ENCODE peak calls at places on chromosomes 16 and 17, in six cellular contexts. J, P, A, Y, S and X are unnamed samples.

GRCh38 chr16:1546430-1546829 is 13.0 kb downstream of the TMEM204 start:
- DNase-seq in J (no peak), P (no peak), A (no peak), Y (no peak), S (no peak), X (no peak)

GRCh38 chr16:80656731-80657150 is 115.9 kb downstream of the DYNLRB2 start:
- DNase-seq in J (no peak), P (no peak), A (no peak), Y (no peak), S (no peak), X (no peak)

GRCh38 chr17:72502940-72503341 is 382.1 kb downstream of the SOX9 start:
- DNase-seq in J (no peak), P (peak), A (no peak), Y (no peak), S (no peak), X (no peak)

GRCh38 chr16:12468552-12468951 is 335.1 kb downstream of the CPPED1 start:
- DNase-seq in J (no peak), P (no peak), A (no peak), Y (no peak), S (no peak), X (no peak)

GRCh38 chr17:17108681-17109049 is 66.4 kb downstream of the MPRIP start:
- DNase-seq in J (no peak), P (no peak), A (no peak), Y (no peak), S (no peak), X (no peak)

GRCh38 chr16:27400751-27401620 is 988 bp upstream of the IL21R start:
- DNase-seq in J (no peak), P (peak), A (peak), Y (no peak), S (no peak), X (peak)

GRCh38 chr16:73066927-73067670 is 19.2 kb upstream of the ZFHX3 start:
- DNase-seq in J (no peak), P (peak), A (no peak), Y (peak), S (no peak), X (peak)

GRCh38 chr17:21452377-21453143 is 76.4 kb downstream of the KCNJ12 start:
- DNase-seq in J (peak), P (peak), A (peak), Y (peak), S (no peak), X (peak)

GRCh38 chr16:57167951-57168350 is 17.9 kb downstream of the PSME3IP1 start:
- DNase-seq in J (peak), P (peak), A (peak), Y (no peak), S (no peak), X (peak)

GRCh38 chr16:87235810-87236515 is 81.2 kb downstream of the C16orf95 start:
- DNase-seq in J (no peak), P (no peak), A (no peak), Y (no peak), S (no peak), X (no peak)

GRCh38 chr17:74123350-74123749 is 80.1 kb upstream of the RPL38 start:
- DNase-seq in J (no peak), P (no peak), A (peak), Y (no peak), S (peak), X (no peak)

GRCh38 chr17:13462673-13463124 is 139.0 kb downstream of the HS3ST3A1 start:
- DNase-seq in J (no peak), P (no peak), A (no peak), Y (no peak), S (no peak), X (no peak)

GRCh38 chr17:31248986-31249385 is 48.1 kb downstream of the OMG start:
- DNase-seq in J (no peak), P (peak), A (peak), Y (no peak), S (no peak), X (peak)

GRCh38 chr16:3655030-3655790 is 719 bp downstream of the DNASE1 start:
- DNase-seq in J (no peak), P (no peak), A (no peak), Y (no peak), S (peak), X (no peak)

GRCh38 chr16:67024384-67024896 is 4.5 kb upstream of the CBFB start:
- DNase-seq in J (no peak), P (no peak), A (no peak), Y (no peak), S (no peak), X (no peak)

GRCh38 chr17:66348605-66349165 is 46.3 kb downstream of the PRKCA start:
- DNase-seq in J (peak), P (peak), A (peak), Y (peak), S (peak), X (peak)

GRCh38 chr17:7095642-7096041 is 15.6 kb upstream of the CLEC10A start:
- DNase-seq in J (no peak), P (no peak), A (no peak), Y (no peak), S (no peak), X (no peak)

GRCh38 chr17:9350083-9350482 is 225.5 kb downstream of the STX8 start:
- DNase-seq in J (no peak), P (peak), A (peak), Y (no peak), S (no peak), X (peak)

GRCh38 chr16:83552193-83552592 is 255.6 kb upstream of the HSBP1 start:
- DNase-seq in J (no peak), P (peak), A (peak), Y (no peak), S (no peak), X (no peak)

GRCh38 chr16:55809851-55810250 is 23.0 kb downstream of the CES1 start:
- DNase-seq in J (no peak), P (no peak), A (no peak), Y (no peak), S (peak), X (no peak)

GRCh38 chr16:58026139-58026704 is 668 bp downstream of the MMP15 start:
- DNase-seq in J (no peak), P (peak), A (no peak), Y (peak), S (no peak), X (peak)

GRCh38 chr17:5669191-5669590 is 84.9 kb upstream of the NLRP1 start:
- DNase-seq in J (no peak), P (no peak), A (no peak), Y (no peak), S (no peak), X (no peak)

GRCh38 chr17:72498671-72499210 is 377.9 kb downstream of the SOX9 start:
- DNase-seq in J (no peak), P (peak), A (no peak), Y (no peak), S (no peak), X (no peak)

GRCh38 chr17:55264640-55265298 is at the start of gene HLF:
- DNase-seq in J (peak), P (peak), A (no peak), Y (peak), S (peak), X (peak)
- H3K4me3 ChIP-seq in J (peak), P (no peak), A (no peak), Y (peak), S (peak), X (peak)

GRCh38 chr17:77140166-77140877 is 447 bp upstream of the SEC14L1 start:
- DNase-seq in J (peak), P (peak), A (peak), Y (peak), S (peak), X (peak)
- TF ChIP-seq CTCF in J (no peak), P (no peak), A (no peak), Y (no peak), S (no peak), X (no peak)

GRCh38 chr17:45019177-45019711 is 32.2 kb downstream of the DCAKD start:
- DNase-seq in J (peak), P (peak), A (no peak), Y (peak), S (no peak), X (no peak)
- H3K4me3 ChIP-seq in J (peak), P (peak), A (peak), Y (peak), S (peak), X (peak)

DNA sequence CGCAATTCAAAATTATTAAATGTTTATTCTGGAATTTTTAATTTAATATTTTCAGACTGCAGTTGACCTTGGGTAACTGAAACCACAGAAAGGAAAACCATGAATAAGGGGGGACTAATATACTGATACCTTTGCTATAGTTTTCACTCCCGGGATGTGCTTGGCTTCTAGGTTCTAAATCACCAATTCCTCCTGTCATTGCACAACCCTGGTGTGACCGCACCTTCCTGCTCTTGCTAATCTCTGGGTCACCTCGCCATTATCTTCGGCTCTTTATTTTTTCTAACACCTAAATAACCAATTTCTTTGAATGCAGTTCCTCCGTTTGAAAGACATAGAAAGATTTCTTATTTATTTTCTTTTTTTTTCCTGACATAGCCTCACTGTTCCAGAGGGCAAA is 634.5 kb upstream of the GOT2 start:
- DNase-seq in J (no peak), P (no peak), A (no peak), Y (no peak), S (no peak), X (no peak)
- TF ChIP-seq CTCF in J (no peak), P (no peak), A (no peak), Y (no peak), S (no peak), X (no peak)

DNA sequence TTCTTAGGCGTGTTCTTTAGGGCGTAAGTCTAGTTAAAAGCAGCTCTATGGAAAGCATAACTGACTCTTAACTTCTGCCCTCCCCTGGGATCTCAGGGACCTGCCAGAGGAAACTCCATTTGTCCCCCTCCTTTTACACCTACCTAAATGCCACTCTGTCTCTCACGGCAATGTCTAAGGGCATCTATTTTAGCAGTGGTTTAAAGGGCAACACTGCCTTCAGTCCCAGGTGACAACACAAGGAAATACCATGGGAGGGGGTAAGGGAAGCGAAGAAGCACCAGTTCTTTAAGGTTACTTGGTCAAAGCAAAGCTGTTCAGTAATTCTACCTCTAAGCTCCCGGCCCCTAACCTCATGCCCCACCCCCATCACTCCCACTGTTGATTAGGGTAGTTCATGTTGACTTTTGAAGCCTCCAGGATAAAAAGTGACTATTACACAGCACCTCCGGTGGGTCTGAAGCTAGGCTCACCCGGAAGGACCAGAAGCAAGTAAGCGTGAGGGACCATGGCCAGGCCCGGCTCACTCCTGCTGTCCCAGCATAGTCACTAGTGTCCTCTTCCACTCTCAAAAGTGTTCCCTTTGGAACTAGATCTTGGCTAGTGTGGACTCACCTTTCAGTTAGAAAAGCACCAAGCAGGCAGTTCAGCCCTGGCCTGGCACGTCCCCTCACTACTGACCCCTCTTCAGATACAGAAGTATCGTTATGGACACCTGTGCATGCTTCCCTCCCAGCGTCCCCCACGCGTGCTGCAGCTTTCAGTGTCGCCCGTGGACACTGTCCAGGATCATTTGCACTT is 47.0 kb downstream of the CYTH1 start:
- DNase-seq in J (no peak), P (no peak), A (no peak), Y (no peak), S (no peak), X (no peak)
- H3K4me3 ChIP-seq in J (no peak), P (no peak), A (no peak), Y (peak), S (peak), X (no peak)

GRCh38 chr17:2071024-2071385 is 16.1 kb downstream of the HIC1 start:
- DNase-seq in J (no peak), P (no peak), A (no peak), Y (no peak), S (no peak), X (no peak)
- TF ChIP-seq CTCF in J (no peak), P (no peak), A (no peak), Y (no peak), S (no peak), X (no peak)